ENCODE peak calls at places on chromosome 3, in five cellular contexts. U is EL, K is C1 segment of cervical spinal cord, Z is NCI-H1436, P is AG04449. O is an unnamed sample.
A peak's percentile ranks its signal among the peaks of the same experiment; 100 is the strongest.

GRCh38 chr3:37971467-37971866 is 19.1 kb upstream of the VILL start:
- DNase-seq in U (no peak), K (no peak), Z (no peak), P (no peak), O (no peak)

GRCh38 chr3:81816473-81817260 is 55.2 kb upstream of the GBE1 start:
- DNase-seq in U (no peak), K (no peak), Z (no peak), P (no peak), O (no peak)

GRCh38 chr3:142849148-142849547 is 39.7 kb downstream of the PCOLCE2 start:
- DNase-seq in U (no peak), K (no peak), Z (no peak), P (no peak), O (no peak)

GRCh38 chr3:34388836-34389235 is 590.4 kb downstream of the PDCD6IP start:
- DNase-seq in U (no peak), K (no peak), Z (no peak), P (no peak), O (no peak)

GRCh38 chr3:7260975-7261374 is 400.1 kb downstream of the GRM7 start:
- DNase-seq in U (no peak), K (no peak), Z (no peak), P (no peak), O (no peak)

GRCh38 chr3:114178770-114179368 is at the start of gene DRD3:
- DNase-seq in U (peak; percentile 28), K (no peak), Z (no peak), P (no peak), O (no peak)

GRCh38 chr3:9416139-9416780 is 18.8 kb downstream of the SETD5 start:
- DNase-seq in U (peak; percentile 46), K (no peak), Z (no peak), P (no peak), O (no peak)

GRCh38 chr3:69712933-69713332 is 26.3 kb upstream of the MITF start:
- DNase-seq in U (no peak), K (no peak), Z (no peak), P (no peak), O (no peak)

GRCh38 chr3:44893097-44893496 is 18.7 kb downstream of the TGM4 start:
- DNase-seq in U (peak; percentile 79), K (no peak), Z (no peak), P (peak; percentile 45), O (no peak)

GRCh38 chr3:154310840-154311239 is 13.4 kb downstream of the DHX36 start:
- DNase-seq in U (no peak), K (no peak), Z (no peak), P (no peak), O (no peak)

GRCh38 chr3:32340039-32340438 is 51.6 kb upstream of the CMTM7 start:
- DNase-seq in U (peak; percentile 43), K (no peak), Z (peak; percentile 3), P (no peak), O (no peak)

GRCh38 chr3:142595581-142595950 is 627 bp upstream of the PLS1 start:
- DNase-seq in U (peak; percentile 90), K (no peak), Z (no peak), P (no peak), O (no peak)

GRCh38 chr3:152738656-152739055 is 96.3 kb upstream of the P2RY1 start:
- DNase-seq in U (no peak), K (no peak), Z (no peak), P (no peak), O (no peak)

GRCh38 chr3:41092791-41093190 is 106.5 kb upstream of the CTNNB1 start:
- DNase-seq in U (no peak), K (no peak), Z (no peak), P (no peak), O (no peak)

GRCh38 chr3:169227911-169228310 is 435.6 kb downstream of the MECOM start:
- DNase-seq in U (peak; percentile 10), K (no peak), Z (no peak), P (peak; percentile 81), O (no peak)

GRCh38 chr3:133127381-133127780 is 89.2 kb downstream of the TMEM108 start:
- DNase-seq in U (no peak), K (no peak), Z (no peak), P (no peak), O (no peak)

GRCh38 chr3:196931828-196932587 is 10.3 kb downstream of the NCBP2 start:
- DNase-seq in U (no peak), K (no peak), Z (no peak), P (no peak), O (no peak)

GRCh38 chr3:178325330-178325729 is 210.9 kb upstream of the KCNMB2 start:
- DNase-seq in U (peak; percentile 43), K (no peak), Z (peak; percentile 14), P (peak; percentile 21), O (no peak)

GRCh38 chr3:62131620-62132019 is 241.7 kb downstream of the FEZF2 start:
- DNase-seq in U (peak; percentile 7), K (no peak), Z (no peak), P (no peak), O (no peak)

GRCh38 chr3:127688022-127688415 is 15.3 kb downstream of the ABTB1 start:
- DNase-seq in U (no peak), K (no peak), Z (no peak), P (no peak), O (peak; percentile 23)

GRCh38 chr3:71208273-71209095 is 375.0 kb downstream of the FOXP1 start:
- DNase-seq in U (no peak), K (no peak), Z (peak; percentile 43), P (no peak), O (peak; percentile 33)

GRCh38 chr3:33544126-33544525 is 103.9 kb upstream of the UBP1 start:
- DNase-seq in U (peak; percentile 0), K (no peak), Z (no peak), P (no peak), O (no peak)

GRCh38 chr3:73781536-73781935 is 156.8 kb upstream of the PDZRN3 start:
- DNase-seq in U (no peak), K (peak; percentile 21), Z (no peak), P (no peak), O (no peak)

GRCh38 chr3:41847679-41848078 is 114.2 kb downstream of the ULK4 start:
- DNase-seq in U (no peak), K (no peak), Z (no peak), P (no peak), O (no peak)

GRCh38 chr3:175421897-175422296 is 562.8 kb downstream of the NAALADL2 start:
- DNase-seq in U (peak; percentile 28), K (no peak), Z (no peak), P (no peak), O (no peak)

GRCh38 chr3:168616901-168617300 is 521.2 kb upstream of the GOLIM4 start:
- DNase-seq in U (no peak), K (no peak), Z (no peak), P (no peak), O (no peak)

GRCh38 chr3:5162102-5162501 is 25.4 kb upstream of the EDEM1 start:
- DNase-seq in U (peak; percentile 88), K (no peak), Z (no peak), P (peak; percentile 31), O (no peak)

GRCh38 chr3:18740631-18741583 is 315.8 kb upstream of the SATB1 start:
- DNase-seq in U (no peak), K (no peak), Z (no peak), P (no peak), O (peak; percentile 23)

GRCh38 chr3:48143567-48143966 is 44.6 kb downstream of the CDC25A start:
- DNase-seq in U (no peak), K (no peak), Z (no peak), P (no peak), O (no peak)

GRCh38 chr3:111073186-111073585 is 1.6 kb downstream of the NECTIN3 start:
- DNase-seq in U (peak; percentile 51), K (no peak), Z (no peak), P (no peak), O (no peak)

GRCh38 chr3:190684776-190685175 is 170.9 kb downstream of the IL1RAP start:
- DNase-seq in U (no peak), K (no peak), Z (no peak), P (no peak), O (no peak)

GRCh38 chr3:13509816-13510192 is 29.7 kb downstream of the HDAC11 start:
- DNase-seq in U (no peak), K (no peak), Z (no peak), P (no peak), O (peak; percentile 31)

GRCh38 chr3:130846181-130846580 is 47.7 kb upstream of the ATP2C1 start:
- DNase-seq in U (no peak), K (no peak), Z (no peak), P (no peak), O (no peak)

GRCh38 chr3:31066999-31067398 is 172.5 kb upstream of the GADL1 start:
- DNase-seq in U (peak; percentile 93), K (no peak), Z (no peak), P (peak; percentile 79), O (no peak)